ENCODE peak calls at places on chromosomes 13 and 19, in nine cellular contexts. J is ELF-1; E is A549; O is Right ventricle myocardium superior; W is mucosa of descending colon; S is germinal center; G is Jurkat, Clone E6-1; H is cardiac septum; A is T-helper 2 cell. B is an unnamed sample.

GRCh38 chr19:15195987-15196682 is 4.7 kb downstream of the NOTCH3 start:
- DNase-seq in J (peak; percentile 86), E (no peak), O (no peak), W (peak; percentile 83), S (no peak), G (no peak), H (no peak), A (no peak), B (peak; percentile 95)

GRCh38 chr13:24688901-24689300 is 8.7 kb downstream of the ATP12A start:
- DNase-seq in J (no peak), E (no peak), O (no peak), W (no peak), S (no peak), G (no peak), H (no peak), A (no peak), B (no peak)

GRCh38 chr13:20405691-20406090 is 120.0 kb downstream of the CRYL1 start:
- DNase-seq in J (peak; percentile 73), E (no peak), O (no peak), W (no peak), S (no peak), G (no peak), H (no peak), A (no peak), B (no peak)

GRCh38 chr19:46426035-46426505 is 2.7 kb downstream of the PNMA8C start:
- DNase-seq in J (no peak), E (peak; percentile 70), O (no peak), W (no peak), S (no peak), G (no peak), H (no peak), A (no peak), B (no peak)

GRCh38 chr19:47681936-47682335 is 31.3 kb upstream of the EHD2 start:
- DNase-seq in J (no peak), E (no peak), O (peak; percentile 16), W (peak; percentile 41), S (no peak), G (no peak), H (no peak), A (no peak), B (peak; percentile 25)

GRCh38 chr19:19111967-19112580 is 26.2 kb downstream of the TMEM161A start:
- DNase-seq in J (no peak), E (no peak), O (no peak), W (no peak), S (no peak), G (no peak), H (no peak), A (no peak), B (peak; percentile 80)

GRCh38 chr19:12330340-12330739 is 3.1 kb downstream of the ZNF563 start:
- DNase-seq in J (no peak), E (no peak), O (no peak), W (no peak), S (no peak), G (no peak), H (no peak), A (no peak), B (no peak)

GRCh38 chr13:25324100-25324499 is 22.7 kb downstream of the NUP58 start:
- DNase-seq in J (no peak), E (no peak), O (no peak), W (no peak), S (no peak), G (no peak), H (no peak), A (no peak), B (no peak)

GRCh38 chr19:51511353-51511752 is 9.8 kb upstream of the SIGLEC12 start:
- DNase-seq in J (peak; percentile 34), E (peak; percentile 19), O (no peak), W (no peak), S (peak; percentile 13), G (peak; percentile 46), H (no peak), A (no peak), B (peak; percentile 3)

GRCh38 chr13:29593605-29594297 is 1.7 kb downstream of the SLC7A1 start:
- DNase-seq in J (no peak), E (no peak), O (no peak), W (no peak), S (no peak), G (no peak), H (no peak), A (no peak), B (peak; percentile 76)

GRCh38 chr13:108269601-108270328 is at the start of gene TNFSF13B:
- DNase-seq in J (peak; percentile 70), E (peak; percentile 4), O (peak; percentile 68), W (peak; percentile 75), S (peak; percentile 17), G (no peak), H (peak; percentile 85), A (peak; percentile 5), B (peak; percentile 37)

GRCh38 chr19:1630811-1631210 is 21.6 kb downstream of the TCF3 start:
- DNase-seq in J (no peak), E (no peak), O (no peak), W (no peak), S (no peak), G (no peak), H (no peak), A (no peak), B (peak; percentile 71)

GRCh38 chr13:26819067-26819466 is 58.5 kb upstream of the GPR12 start:
- DNase-seq in J (no peak), E (no peak), O (no peak), W (no peak), S (no peak), G (no peak), H (no peak), A (no peak), B (no peak)

GRCh38 chr13:75372517-75372916 is 109.5 kb downstream of the TBC1D4 start:
- DNase-seq in J (peak; percentile 34), E (peak; percentile 41), O (no peak), W (no peak), S (peak; percentile 43), G (peak; percentile 68), H (no peak), A (no peak), B (no peak)